ENCODE peak calls at places on chromosomes 5 and 9, in six cellular contexts. W is body of pancreas, H is right lobe of liver, N is breast epithelium, T is ovary, X is IMR-90. V is an unnamed sample.

GRCh38 chr9:2321523-2322148 is 300.0 kb upstream of the VLDLR start:
- DNase-seq in W (no peak), X (no peak), T (no peak), H (no peak), N (no peak), V (no peak)

GRCh38 chr5:169067641-169068316 is 233.2 kb downstream of the SLIT3 start:
- DNase-seq in N (no peak), W (no peak), H (no peak), X (no peak), T (no peak), V (no peak)

GRCh38 chr9:126805546-126806262 is 864 bp downstream of the ZBTB43 start:
- DNase-seq in N (peak; percentile 59), W (peak; percentile 68), T (no peak), H (peak; percentile 83), X (peak; percentile 39), V (peak; percentile 69)

GRCh38 chr5:178198706-178199105 is 5.6 kb upstream of the HNRNPAB start:
- DNase-seq in T (no peak), W (no peak), N (no peak), X (no peak), H (peak; percentile 12), V (no peak)

GRCh38 chr9:72592501-72593403 is 71.3 kb downstream of the TMC1 start:
- DNase-seq in H (no peak), N (no peak), T (no peak), W (peak; percentile 65), X (peak; percentile 72), V (no peak)

GRCh38 chr9:107830479-107830878 is 340.9 kb upstream of the KLF4 start:
- DNase-seq in X (no peak), T (no peak), N (no peak), H (no peak), W (no peak), V (no peak)

GRCh38 chr9:35669331-35670145 is 4.2 kb upstream of the CA9 start:
- DNase-seq in N (no peak), H (peak; percentile 84), W (peak; percentile 93), X (peak; percentile 76), T (no peak), V (peak; percentile 94)

GRCh38 chr9:4305065-4305481 is 5.2 kb upstream of the GLIS3 start:
- DNase-seq in N (no peak), X (no peak), W (peak; percentile 40), T (no peak), H (peak; percentile 72), V (no peak)

GRCh38 chr9:134930404-134930803 is 12.7 kb upstream of the FCN1 start:
- DNase-seq in H (no peak), T (no peak), W (no peak), N (no peak), X (no peak), V (no peak)

GRCh38 chr5:138138949-138139775 is at the start of gene NME5:
- DNase-seq in X (peak; percentile 40), H (peak; percentile 71), W (peak; percentile 83), N (peak; percentile 30), T (peak; percentile 82), V (peak; percentile 75)

GRCh38 chr5:16994576-16994975 is 58.5 kb upstream of the MYO10 start:
- DNase-seq in H (no peak), T (no peak), W (no peak), X (no peak), N (peak; percentile 18), V (no peak)

GRCh38 chr5:36744041-36744677 is 132.4 kb upstream of the NIPBL start:
- DNase-seq in N (no peak), H (no peak), W (no peak), T (no peak), X (no peak), V (no peak)

GRCh38 chr5:121737120-121737519 is 114.6 kb upstream of the FTMT start:
- DNase-seq in X (no peak), N (no peak), T (no peak), H (no peak), W (no peak), V (no peak)

GRCh38 chr9:123662057-123662776 is 267.7 kb downstream of the DENND1A start:
- DNase-seq in H (no peak), W (no peak), N (no peak), T (no peak), X (no peak), V (no peak)

GRCh38 chr5:65812648-65813047 is 90.6 kb downstream of the NLN start:
- DNase-seq in T (no peak), W (no peak), X (no peak), H (no peak), N (no peak), V (peak; percentile 46)

GRCh38 chr5:16896767-16897166 is 39.3 kb downstream of the MYO10 start:
- DNase-seq in T (no peak), W (no peak), X (no peak), N (no peak), H (no peak), V (no peak)

GRCh38 chr5:60228676-60229075 is 335.1 kb upstream of the PDE4D start:
- DNase-seq in W (no peak), H (no peak), T (no peak), N (no peak), X (no peak), V (no peak)

GRCh38 chr5:140725799-140726471 is 25.7 kb downstream of the ZMAT2 start:
- DNase-seq in T (peak; percentile 51), X (peak; percentile 94), W (peak; percentile 88), N (peak; percentile 36), H (no peak), V (peak; percentile 49)

GRCh38 chr5:130912088-130912487 is 253.0 kb downstream of the HINT1 start:
- DNase-seq in T (no peak), N (no peak), H (no peak), X (no peak), W (no peak), V (no peak)

GRCh38 chr5:121251954-121252353 is 599.7 kb upstream of the FTMT start:
- DNase-seq in X (peak; percentile 23), T (no peak), W (no peak), N (no peak), H (no peak), V (no peak)

DNA sequence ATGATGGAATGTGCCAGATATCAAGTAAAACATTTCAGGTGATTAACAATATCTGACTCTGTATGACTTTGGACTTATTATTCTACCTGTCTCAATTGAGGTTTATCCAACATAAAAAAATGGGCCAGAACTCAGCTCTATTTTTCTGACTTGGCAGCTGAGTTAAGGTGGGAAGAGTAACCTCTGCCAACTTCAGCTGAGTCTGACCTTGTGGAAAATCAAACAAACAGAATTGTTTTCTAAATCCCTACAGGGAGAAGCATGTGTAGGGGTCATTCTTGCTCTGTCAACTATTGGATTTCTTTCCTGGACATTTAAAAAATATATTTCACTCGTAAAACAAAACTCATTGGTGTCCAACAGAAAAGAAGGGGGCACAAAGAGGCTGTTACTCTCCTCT is 139.4 kb upstream of the TLR4 start:
- DNase-seq in T (no peak), W (no peak), X (no peak), H (no peak), N (no peak), V (no peak)
- H3K27me3 ChIP-seq in T (no peaks in the 10 kb centered on the region), W (no peaks in the 10 kb centered on the region), X (no peaks in the 10 kb centered on the region), H (no peaks in the 10 kb centered on the region), N (no peaks in the 10 kb centered on the region), V (no peaks in the 10 kb centered on the region)

GRCh38 chr9:99105152-99106043 is 485 bp downstream of the TGFBR1 start:
- DNase-seq in W (peak; percentile 82), N (peak; percentile 52), T (peak; percentile 81), X (peak; percentile 73), H (peak; percentile 91), V (peak; percentile 82)
- TF ChIP-seq POLR2A in W (peak; percentile 38), N (no peak), T (no peak), X (peak; percentile 74), H (no peak), V (no peak)

DNA sequence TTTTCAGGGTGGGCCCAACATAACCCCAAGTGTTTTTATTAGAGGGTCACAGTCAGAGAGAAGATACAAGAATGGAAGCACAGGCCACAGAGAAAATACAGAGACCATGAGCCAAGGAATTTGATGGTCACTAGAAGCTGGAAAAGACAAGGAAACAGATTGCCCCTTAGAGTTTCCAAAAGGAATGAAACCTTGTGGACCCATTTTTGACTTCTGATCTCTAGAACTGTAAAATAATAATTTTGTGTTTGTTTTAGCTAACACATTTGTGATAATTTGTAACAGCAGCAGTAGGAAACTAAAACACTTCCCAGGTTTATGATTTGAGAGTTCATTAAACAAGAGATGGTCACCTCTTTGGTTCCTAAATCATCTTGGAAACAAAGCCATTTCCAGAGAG is 21.8 kb downstream of the CDKN2A start:
- DNase-seq in T (no peak), N (no peak), W (no peak), H (no peak), X (no peak), V (no peak)
- H3K27me3 ChIP-seq in T (no peaks in the 10 kb centered on the region), N (peaks cover 4% of the 10 kb centered on the region), W (peaks cover 80% of the 10 kb centered on the region), H (peaks cover 71% of the 10 kb centered on the region), X (peaks cover 72% of the 10 kb centered on the region), V (peaks cover 65% of the 10 kb centered on the region)

DNA sequence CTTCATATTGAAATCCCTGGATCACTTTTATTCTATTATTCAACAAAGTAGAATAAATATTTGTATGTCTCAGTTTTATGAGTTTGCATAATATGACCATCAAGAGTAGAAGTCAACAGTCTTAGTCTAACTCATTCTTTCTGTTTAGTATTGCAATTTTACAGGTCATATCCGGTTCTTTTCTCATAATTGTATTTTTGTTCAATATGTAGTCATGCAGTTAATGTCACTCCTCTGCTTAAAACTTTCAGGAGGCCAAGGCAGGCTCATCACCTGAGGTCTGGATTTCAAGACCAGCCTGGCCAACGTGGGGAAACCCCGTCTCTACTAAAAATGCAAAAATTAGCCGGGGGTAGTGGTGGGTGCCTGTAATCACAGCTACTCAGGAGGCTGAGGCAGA is 148.4 kb upstream of the TRPM3 start:
- DNase-seq in W (no peak), X (no peak), N (no peak), H (no peak), T (no peak), V (no peak)
- TF ChIP-seq POLR2A in W (no peak), X (no peak), N (no peak), H (no peak), T (no peak), V (no peak)

DNA sequence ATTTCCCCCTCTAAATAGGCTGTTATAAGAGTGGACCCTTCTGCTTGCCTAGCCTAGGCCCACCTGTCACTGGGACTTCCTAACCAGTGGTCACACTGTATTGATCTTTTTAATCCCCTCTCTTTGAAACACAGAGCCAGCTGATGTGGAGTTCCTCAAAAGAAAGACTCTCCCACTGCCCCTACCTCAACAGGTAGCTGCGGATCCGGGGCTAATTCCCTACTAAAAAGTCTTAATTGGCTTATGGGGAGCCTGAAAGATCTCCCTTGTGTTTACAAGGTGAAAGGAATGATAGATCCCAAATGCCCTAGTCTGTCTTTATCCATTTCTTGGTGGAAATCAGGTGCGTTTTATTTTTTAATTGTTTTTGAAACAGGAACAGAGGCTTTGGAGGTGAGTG is 2.0 kb downstream of the NEUROG1 start:
- DNase-seq in N (no peak), H (no peak), T (no peak), W (no peak), X (no peak), V (no peak)
- H3K27me3 ChIP-seq in N (peaks cover 6% of the 10 kb centered on the region), H (peaks cover 8% of the 10 kb centered on the region), T (peaks cover 2% of the 10 kb centered on the region), W (peaks cover 24% of the 10 kb centered on the region), X (peaks cover 81% of the 10 kb centered on the region), V (peaks cover 77% of the 10 kb centered on the region)

DNA sequence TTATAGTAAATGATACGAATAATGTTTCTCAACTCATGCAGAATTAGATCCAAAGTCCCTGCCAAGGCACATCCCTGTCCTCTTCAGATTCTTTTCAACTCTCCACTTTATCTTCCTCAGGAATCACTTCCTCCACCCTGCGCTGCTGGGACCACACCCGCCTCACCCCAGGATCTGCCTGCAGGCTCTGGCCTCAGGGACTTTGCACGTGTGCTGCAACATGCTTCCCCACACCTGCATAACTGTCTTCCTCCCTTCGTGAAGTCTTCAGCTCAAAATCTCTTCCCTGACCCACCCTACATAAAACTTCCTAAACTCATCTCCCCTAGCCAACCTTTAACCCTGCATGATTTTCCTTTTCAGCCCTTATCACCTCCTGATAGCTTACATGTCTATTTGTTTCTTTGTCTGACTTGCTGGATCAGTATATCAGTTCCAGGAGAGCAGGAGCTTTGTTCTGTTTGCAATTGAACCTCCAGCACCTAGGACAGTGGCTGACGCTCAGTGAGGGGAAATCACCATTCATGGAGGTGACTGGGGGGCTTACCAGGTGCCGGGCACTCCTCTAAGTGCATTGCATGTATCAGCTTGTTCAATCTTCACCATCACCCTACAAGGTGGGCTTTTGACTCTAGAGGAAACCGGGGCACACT is 47.5 kb upstream of the EGFLAM start:
- DNase-seq in X (no peak), N (no peak), H (no peak), W (no peak), T (no peak), V (no peak)
- TF ChIP-seq POLR2A in X (no peak), N (no peak), H (no peak), W (no peak), T (no peak), V (no peak)

V was measured in stomach.